ENCODE peak calls at places on chromosomes 16 and 17, in four cellular contexts. L is stimulated activated naive B cell treated with anti-CD40 and anti-IgM and Interleukin-4, amounts not matched to agents 10 μg/mL and 1 μg/mL and 100 μg/mL, for 72 hours; Y is B cell; K is NCI-H1436. P is an unnamed sample.

GRCh38 chr16:58755989-58756649 is 22.0 kb upstream of the GOT2 start:
- DNase-seq in Y (peak), L (peak), K (peak), P (peak)

GRCh38 chr16:80623376-80623775 is 82.6 kb downstream of the DYNLRB2 start:
- DNase-seq in Y (no peak), K (no peak), L (no peak), P (no peak)

GRCh38 chr16:3998793-3999478 is 117.3 kb downstream of the ADCY9 start:
- DNase-seq in K (no peak), L (no peak), Y (no peak), P (no peak)

GRCh38 chr16:68382296-68382718 is 66.0 kb downstream of the SMPD3 start:
- DNase-seq in K (no peak), L (peak), Y (peak), P (peak)

GRCh38 chr17:61405047-61405685 is 5.5 kb downstream of the TBX2 start:
- DNase-seq in L (no peak), Y (peak), K (no peak), P (peak)

GRCh38 chr16:56990407-56991286 is 1.3 kb downstream of the NLRC5 start:
- DNase-seq in Y (no peak), K (no peak), L (no peak), P (peak)

GRCh38 chr16:85329999-85330693 is 217.9 kb upstream of the CIBAR2 start:
- DNase-seq in K (no peak), Y (no peak), L (no peak), P (peak)

GRCh38 chr16:29192329-29193247 is 207.7 kb downstream of the LAT start:
- DNase-seq in K (no peak), Y (no peak), L (no peak), P (peak)

GRCh38 chr16:49455181-49455990 is 81.8 kb downstream of the C16orf78 start:
- DNase-seq in L (no peak), Y (no peak), K (no peak), P (no peak)

GRCh38 chr17:48972749-48973097 is 4.3 kb upstream of the GIP start:
- DNase-seq in Y (no peak), L (no peak), K (no peak), P (no peak)

GRCh38 chr17:68305132-68305531 is 13.8 kb downstream of the ARSG start:
- DNase-seq in Y (no peak), L (no peak), K (no peak), P (no peak)

GRCh38 chr16:66081967-66082366 is 284.5 kb upstream of the CDH5 start:
- DNase-seq in K (no peak), L (no peak), Y (no peak), P (peak)

GRCh38 chr16:70252355-70252988 is 732 bp upstream of the EXOSC6 start:
- DNase-seq in K (no peak), Y (no peak), L (no peak), P (peak)

GRCh38 chr16:70157477-70158260 is 15.9 kb upstream of the CLEC18C start:
- DNase-seq in K (no peak), Y (no peak), L (no peak), P (peak)

GRCh38 chr16:54526916-54527315 is 240.3 kb upstream of the IRX3 start:
- DNase-seq in Y (no peak), L (no peak), K (no peak), P (no peak)

GRCh38 chr17:1750628-1751027 is 8.0 kb downstream of the SERPINF2 start:
- DNase-seq in Y (no peak), K (no peak), L (no peak), P (no peak)

GRCh38 chr17:50768348-50768761 is 1.0 kb upstream of the ANKRD40CL start:
- DNase-seq in L (no peak), K (no peak), Y (no peak), P (no peak)

GRCh38 chr17:71830916-71831315 is 289.9 kb upstream of the SOX9 start:
- DNase-seq in L (no peak), Y (no peak), K (no peak), P (peak)

GRCh38 chr17:67879662-67880061 is 54.4 kb downstream of the BPTF start:
- DNase-seq in Y (no peak), K (no peak), L (no peak), P (no peak)

GRCh38 chr17:60525347-60525623 is 757 bp downstream of the APPBP2 start:
- DNase-seq in Y (no peak), K (no peak), L (no peak), P (no peak)

GRCh38 chr17:50630524-50631194 is 4.0 kb upstream of the ABCC3 start:
- DNase-seq in K (peak), L (peak), Y (peak), P (peak)

GRCh38 chr17:15279011-15279477 is 13.9 kb upstream of the PMP22 start:
- DNase-seq in L (no peak), Y (no peak), K (no peak), P (no peak)

GRCh38 chr16:3859875-3860274 is 20.6 kb downstream of the CREBBP start:
- DNase-seq in Y (no peak), L (no peak), K (no peak), P (no peak)

GRCh38 chr17:73637866-73638265 is 6.4 kb downstream of the SDK2 start:
- DNase-seq in K (no peak), Y (no peak), L (no peak), P (no peak)

GRCh38 chr17:41211845-41212466 is 14.5 kb upstream of the KRTAP9-2 start:
- DNase-seq in L (no peak), K (peak), Y (no peak), P (no peak)

GRCh38 chr16:79294568-79294967 is 306.0 kb downstream of the MAF start:
- DNase-seq in Y (no peak), K (no peak), L (no peak), P (no peak)

GRCh38 chr16:11198817-11199216 is 57.2 kb downstream of the SOCS1 start:
- DNase-seq in K (no peak), Y (no peak), L (no peak), P (no peak)

GRCh38 chr17:12568358-12569251 is 97.1 kb upstream of the MYOCD start:
- DNase-seq in L (no peak), K (no peak), Y (no peak), P (peak)

GRCh38 chr16:67431077-67431804 is at the start of gene HSD11B2:
- DNase-seq in K (no peak), Y (peak), L (no peak), P (peak)

GRCh38 chr16:47045459-47045858 is 72.0 kb upstream of the DNAJA2 start:
- DNase-seq in K (no peak), Y (no peak), L (no peak), P (no peak)

GRCh38 chr17:35972945-35973332 is 8.4 kb downstream of the CCL16 start:
- DNase-seq in K (no peak), Y (no peak), L (no peak), P (no peak)

GRCh38 chr17:63474174-63474913 is 2.5 kb upstream of the ACE start:
- DNase-seq in L (no peak), Y (no peak), K (no peak), P (no peak)

GRCh38 chr17:38333635-38334295 is 10.0 kb downstream of the GPR179 start:
- DNase-seq in L (no peak), K (peak), Y (no peak), P (peak)

GRCh38 chr17:50367401-50367800 is 5.6 kb downstream of the MRPL27 start:
- DNase-seq in K (no peak), Y (no peak), L (no peak), P (no peak)

P was measured in H7.